ENCODE peak calls at places on chromosome 10, in seven cellular contexts. F is germinal center; L is activated CD8-positive, alpha-beta memory T cell treated with anti-CD3 and anti-CD28 coated beads, Interleukin-2, amount 10 ng/mL, durations not matched to agents 7 days and 5 days; N is epithelial cell of prostate; Y is hippocampal formation; W is HCT116; V is NCI-H2081. H is an unnamed sample.

GRCh38 chr10:127117125-127117524 is 79.3 kb downstream of the INSYN2A start:
- DNase-seq in V (no peak), L (peak; percentile 45), F (no peak), Y (no peak), W (no peak), N (no peak), H (no peak)

GRCh38 chr10:45375716-45376231 is 1.8 kb downstream of the ALOX5 start:
- DNase-seq in V (no peak), W (no peak), N (no peak), Y (no peak), F (peak; percentile 64), L (no peak), H (no peak)

GRCh38 chr10:7412482-7413251 is 1.8 kb upstream of the SFMBT2 start:
- DNase-seq in V (no peak), W (no peak), N (no peak), L (peak; percentile 51), F (no peak), Y (peak; percentile 25), H (no peak)

GRCh38 chr10:55320187-55320586 is 519.2 kb upstream of the PCDH15 start:
- DNase-seq in W (no peak), F (no peak), L (no peak), Y (no peak), N (no peak), V (no peak), H (no peak)

GRCh38 chr10:86635402-86635801 is 18.9 kb upstream of the OPN4 start:
- DNase-seq in F (no peak), Y (no peak), W (no peak), L (no peak), V (no peak), N (no peak), H (no peak)

GRCh38 chr10:22620140-22620857 is 94.1 kb downstream of the PIP4K2A start:
- DNase-seq in L (no peak), F (no peak), N (peak; percentile 49), W (peak; percentile 91), V (peak; percentile 15), Y (peak; percentile 57), H (peak; percentile 56)

GRCh38 chr10:110364531-110364937 is 59.8 kb upstream of the SMNDC1 start:
- DNase-seq in V (no peak), F (no peak), W (peak; percentile 37), N (peak; percentile 39), L (no peak), Y (no peak), H (no peak)

GRCh38 chr10:101668566-101668965 is 26.4 kb downstream of the FBXW4 start:
- DNase-seq in V (no peak), L (no peak), N (no peak), W (no peak), F (no peak), Y (no peak), H (no peak)

GRCh38 chr10:127496045-127496444 is 53.1 kb upstream of the NPS start:
- DNase-seq in W (no peak), L (no peak), V (no peak), N (no peak), F (no peak), Y (no peak), H (no peak)

GRCh38 chr10:21724695-21725371 is 190.8 kb downstream of the MLLT10 start:
- DNase-seq in L (peak; percentile 68), W (peak; percentile 93), Y (peak; percentile 94), V (peak; percentile 87), N (peak; percentile 87), F (no peak), H (peak; percentile 95)

GRCh38 chr10:74434577-74434976 is 283.6 kb downstream of the ADK start:
- DNase-seq in W (no peak), N (no peak), L (no peak), F (no peak), V (no peak), Y (no peak), H (no peak)

GRCh38 chr10:1187855-1188555 is 131.8 kb downstream of the WDR37 start:
- DNase-seq in W (no peak), F (no peak), N (no peak), V (no peak), Y (peak; percentile 85), L (no peak), H (no peak)

GRCh38 chr10:63264852-63265617 is 131.9 kb downstream of the NRBF2 start:
- DNase-seq in N (no peak), V (no peak), L (peak; percentile 64), F (no peak), Y (no peak), W (no peak), H (peak; percentile 20)

GRCh38 chr10:30371954-30372353 is 22.9 kb upstream of the MTPAP start:
- DNase-seq in F (no peak), N (no peak), L (peak; percentile 38), V (no peak), W (no peak), Y (no peak), H (no peak)

GRCh38 chr10:60934215-60935175 is 9.5 kb downstream of the RHOBTB1 start:
- DNase-seq in V (no peak), Y (no peak), F (no peak), W (no peak), N (no peak), L (no peak), H (no peak)

GRCh38 chr10:119005377-119006043 is 24.0 kb upstream of the NANOS1 start:
- DNase-seq in L (no peak), N (no peak), Y (no peak), V (no peak), W (no peak), F (no peak), H (no peak)

GRCh38 chr10:48694371-48695030 is 9.8 kb downstream of the WDFY4 start:
- DNase-seq in Y (no peak), V (no peak), F (no peak), L (no peak), N (no peak), W (no peak), H (no peak)

GRCh38 chr10:19659920-19660655 is 156.1 kb upstream of the PLXDC2 start:
- DNase-seq in Y (no peak), W (no peak), V (no peak), N (no peak), L (no peak), F (no peak), H (no peak)

GRCh38 chr10:48779546-48780152 is 95.0 kb downstream of the WDFY4 start:
- DNase-seq in V (no peak), N (no peak), F (no peak), L (peak; percentile 18), Y (no peak), W (no peak), H (no peak)

GRCh38 chr10:110502851-110503301 is 5.2 kb downstream of the DUSP5 start:
- DNase-seq in L (no peak), V (peak; percentile 4), F (peak; percentile 69), W (no peak), N (no peak), Y (peak; percentile 77), H (peak; percentile 11)

GRCh38 chr10:110495731-110496552 is 1.8 kb upstream of the DUSP5 start:
- DNase-seq in F (no peak), Y (no peak), L (peak; percentile 63), W (no peak), V (no peak), N (no peak), H (no peak)

GRCh38 chr10:55449981-55450380 is 649.0 kb upstream of the PCDH15 start:
- DNase-seq in F (no peak), Y (no peak), W (no peak), N (no peak), L (no peak), V (no peak), H (no peak)

GRCh38 chr10:20593649-20594048 is 303.5 kb downstream of the NEBL start:
- DNase-seq in Y (no peak), V (no peak), L (no peak), N (no peak), F (no peak), W (no peak), H (no peak)

GRCh38 chr10:34721201-34721840 is 93.8 kb downstream of the PARD3 start:
- DNase-seq in N (no peak), W (no peak), Y (no peak), L (no peak), V (no peak), F (no peak), H (no peak)

GRCh38 chr10:5959581-5960069 is 17.7 kb downstream of the IL15RA start:
- DNase-seq in Y (no peak), F (no peak), W (no peak), N (no peak), V (no peak), L (no peak), H (no peak)

GRCh38 chr10:59372543-59372942 is 10.2 kb upstream of the FAM13C start:
- DNase-seq in F (no peak), W (no peak), L (no peak), N (no peak), Y (no peak), V (no peak), H (no peak)

GRCh38 chr10:5737352-5737751 is 52.7 kb downstream of the TASOR2 start:
- DNase-seq in N (no peak), L (no peak), F (no peak), W (no peak), Y (no peak), V (no peak), H (no peak)

GRCh38 chr10:101466016-101466912 is 112.3 kb downstream of the BTRC start:
- DNase-seq in W (no peak), Y (no peak), L (no peak), N (no peak), V (no peak), F (no peak), H (no peak)

GRCh38 chr10:104337527-104337984 is 709 bp downstream of the ITPRIP start:
- DNase-seq in N (no peak), F (peak; percentile 71), Y (no peak), V (no peak), W (no peak), L (peak; percentile 53), H (no peak)

GRCh38 chr10:71921319-71922027 is 42.7 kb upstream of the CHST3 start:
- DNase-seq in L (no peak), F (no peak), W (no peak), Y (peak; percentile 53), N (no peak), V (no peak), H (peak; percentile 13)

GRCh38 chr10:48598243-48598935 is 6.5 kb downstream of the ARHGAP22 start:
- DNase-seq in F (no peak), N (no peak), W (no peak), V (peak; percentile 38), L (peak; percentile 12), Y (peak; percentile 82), H (peak; percentile 75)

GRCh38 chr10:122040786-122041185 is 51.8 kb downstream of the TACC2 start:
- DNase-seq in L (no peak), W (no peak), V (no peak), N (no peak), F (no peak), Y (no peak), H (no peak)

GRCh38 chr10:100670828-100671479 is 74.4 kb upstream of the PAX2 start:
- DNase-seq in F (peak; percentile 78), V (no peak), W (no peak), L (peak; percentile 64), Y (no peak), N (no peak), H (no peak)

GRCh38 chr10:35424680-35425285 is 88.5 kb downstream of the CCNY start:
- DNase-seq in V (no peak), W (no peak), L (no peak), Y (no peak), N (no peak), F (no peak), H (no peak)

GRCh38 chr10:131216681-131217230 is 94.8 kb downstream of the TCERG1L start:
- DNase-seq in V (no peak), N (no peak), F (no peak), L (no peak), Y (no peak), W (no peak), H (no peak)